ENCODE peak calls at places on chromosomes 1 and 21, in five cellular contexts. One of them, this sample, is unnamed.

GRCh38 chr1:221308534-221309511 is 429.6 kb downstream of the HLX start:
- DNase-seq in mesothelial cell of epicardium: no peak
- DNase-seq in astrocyte of the spinal cord: no peak
- DNase-seq in tibial artery: no peak
- DNase-seq in transverse colon: no peak
- DNase-seq in this sample: no peak

GRCh38 chr1:21524686-21525339 is 15.6 kb downstream of the ALPL start:
- DNase-seq in astrocyte of the spinal cord: no peak
- DNase-seq in transverse colon: no peak
- DNase-seq in tibial artery: no peak
- DNase-seq in mesothelial cell of epicardium: no peak
- DNase-seq in this sample: no peak

GRCh38 chr1:225653463-225654276 is 747 bp upstream of the ENAH start:
- DNase-seq in tibial artery: peak
- DNase-seq in astrocyte of the spinal cord: peak
- DNase-seq in transverse colon: peak
- DNase-seq in mesothelial cell of epicardium: peak
- DNase-seq in this sample: peak

GRCh38 chr1:114126696-114127095 is 27.0 kb downstream of the SYT6 start:
- DNase-seq in transverse colon: peak
- DNase-seq in tibial artery: peak
- DNase-seq in astrocyte of the spinal cord: no peak
- DNase-seq in mesothelial cell of epicardium: no peak
- DNase-seq in this sample: no peak

GRCh38 chr1:4974981-4975685 is 320.7 kb downstream of the AJAP1 start:
- DNase-seq in mesothelial cell of epicardium: no peak
- DNase-seq in tibial artery: no peak
- DNase-seq in transverse colon: no peak
- DNase-seq in astrocyte of the spinal cord: no peak
- DNase-seq in this sample: no peak

GRCh38 chr1:1204998-1205768 is 1.2 kb downstream of the TNFRSF18 start:
- DNase-seq in transverse colon: peak
- DNase-seq in astrocyte of the spinal cord: no peak
- DNase-seq in tibial artery: no peak
- DNase-seq in mesothelial cell of epicardium: no peak
- DNase-seq in this sample: no peak

GRCh38 chr1:206544562-206545257 is 37.4 kb downstream of the RASSF5 start:
- DNase-seq in tibial artery: peak
- DNase-seq in astrocyte of the spinal cord: peak
- DNase-seq in transverse colon: peak
- DNase-seq in mesothelial cell of epicardium: peak
- DNase-seq in this sample: peak

GRCh38 chr1:39086386-39087108 is 60.4 kb downstream of the NDUFS5 start:
- DNase-seq in mesothelial cell of epicardium: no peak
- DNase-seq in astrocyte of the spinal cord: no peak
- DNase-seq in transverse colon: no peak
- DNase-seq in tibial artery: no peak
- DNase-seq in this sample: no peak

GRCh38 chr1:93816970-93817738 is 61.9 kb downstream of the DNTTIP2 start:
- DNase-seq in transverse colon: no peak
- DNase-seq in mesothelial cell of epicardium: no peak
- DNase-seq in tibial artery: peak
- DNase-seq in astrocyte of the spinal cord: peak
- DNase-seq in this sample: no peak

GRCh38 chr1:220368352-220369265 is 96.4 kb upstream of the RAB3GAP2 start:
- DNase-seq in mesothelial cell of epicardium: no peak
- DNase-seq in astrocyte of the spinal cord: no peak
- DNase-seq in transverse colon: no peak
- DNase-seq in tibial artery: no peak
- DNase-seq in this sample: no peak

GRCh38 chr1:170355267-170355801 is 176.6 kb upstream of the GORAB start:
- DNase-seq in tibial artery: no peak
- DNase-seq in mesothelial cell of epicardium: no peak
- DNase-seq in transverse colon: no peak
- DNase-seq in astrocyte of the spinal cord: peak
- DNase-seq in this sample: no peak

GRCh38 chr1:156889802-156890585 is 3.5 kb upstream of the PEAR1 start:
- DNase-seq in astrocyte of the spinal cord: peak
- DNase-seq in transverse colon: peak
- DNase-seq in tibial artery: peak
- DNase-seq in mesothelial cell of epicardium: peak
- DNase-seq in this sample: peak

GRCh38 chr1:156627313-156627880 is 8.2 kb downstream of the HAPLN2 start:
- DNase-seq in astrocyte of the spinal cord: peak
- DNase-seq in mesothelial cell of epicardium: no peak
- DNase-seq in transverse colon: peak
- DNase-seq in tibial artery: no peak
- DNase-seq in this sample: no peak

GRCh38 chr1:87867631-87868030 is 539.0 kb downstream of the LMO4 start:
- DNase-seq in transverse colon: no peak
- DNase-seq in tibial artery: no peak
- DNase-seq in astrocyte of the spinal cord: peak
- DNase-seq in mesothelial cell of epicardium: no peak
- DNase-seq in this sample: no peak

GRCh38 chr21:31258073-31258472 is 86.0 kb downstream of the TIAM1 start:
- DNase-seq in transverse colon: no peak
- DNase-seq in astrocyte of the spinal cord: no peak
- DNase-seq in mesothelial cell of epicardium: no peak
- DNase-seq in tibial artery: no peak
- DNase-seq in this sample: no peak

GRCh38 chr1:8427986-8428385 is 110.1 kb downstream of the SLC45A1 start:
- DNase-seq in transverse colon: no peak
- DNase-seq in astrocyte of the spinal cord: no peak
- DNase-seq in mesothelial cell of epicardium: no peak
- DNase-seq in tibial artery: peak
- DNase-seq in this sample: no peak

GRCh38 chr21:44871576-44872265 is 1.8 kb downstream of the PTTG1IP start:
- DNase-seq in astrocyte of the spinal cord: peak
- DNase-seq in mesothelial cell of epicardium: no peak
- DNase-seq in transverse colon: peak
- DNase-seq in tibial artery: peak
- DNase-seq in this sample: peak

GRCh38 chr1:89697397-89697796 is 64.5 kb downstream of the LRRC8C start:
- DNase-seq in tibial artery: no peak
- DNase-seq in transverse colon: no peak
- DNase-seq in astrocyte of the spinal cord: no peak
- DNase-seq in mesothelial cell of epicardium: no peak
- DNase-seq in this sample: no peak

GRCh38 chr1:160797861-160798273 is 1.9 kb downstream of the LY9 start:
- DNase-seq in tibial artery: no peak
- DNase-seq in astrocyte of the spinal cord: no peak
- DNase-seq in transverse colon: peak
- DNase-seq in mesothelial cell of epicardium: no peak
- DNase-seq in this sample: no peak

DNA sequence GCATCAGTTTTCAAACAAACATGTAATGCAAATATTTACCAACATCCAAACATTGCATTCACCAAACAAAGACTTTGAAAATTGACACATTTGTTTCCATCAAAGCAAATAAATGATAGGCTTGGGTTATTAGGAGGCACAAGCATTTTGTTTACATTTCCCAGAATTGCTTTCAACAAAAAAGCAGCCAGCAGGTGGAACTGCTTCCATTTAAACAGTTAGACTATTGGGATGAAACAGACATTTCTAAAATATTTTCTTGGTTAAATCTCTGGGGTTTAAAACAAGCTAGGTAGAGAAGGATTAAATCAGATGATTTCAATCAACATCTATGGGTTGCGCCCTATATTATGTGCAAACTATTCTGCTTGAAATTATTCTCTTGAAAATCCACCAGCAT is 1.4 kb upstream of the LEMD1 start:
- DNase-seq in tibial artery: no peak
- DNase-seq in mesothelial cell of epicardium: no peak
- DNase-seq in transverse colon: no peak
- DNase-seq in astrocyte of the spinal cord: no peak
- DNase-seq in this sample: no peak
- TF ChIP-seq CTCF in tibial artery: no peak
- TF ChIP-seq CTCF in mesothelial cell of epicardium: no peak
- TF ChIP-seq CTCF in transverse colon: no peak
- TF ChIP-seq CTCF in astrocyte of the spinal cord: no peak
- TF ChIP-seq CTCF in this sample: no peak

GRCh38 chr1:232788235-232788872 is 16.9 kb upstream of the MAP10 start:
- DNase-seq in transverse colon: no peak
- DNase-seq in astrocyte of the spinal cord: no peak
- DNase-seq in tibial artery: no peak
- DNase-seq in mesothelial cell of epicardium: no peak
- DNase-seq in this sample: no peak

GRCh38 chr1:232792949-232793348 is 12.3 kb upstream of the MAP10 start:
- DNase-seq in mesothelial cell of epicardium: no peak
- DNase-seq in tibial artery: no peak
- DNase-seq in astrocyte of the spinal cord: no peak
- DNase-seq in transverse colon: no peak
- DNase-seq in this sample: no peak

GRCh38 chr1:232789660-232790059 is 15.6 kb upstream of the MAP10 start:
- DNase-seq in transverse colon: no peak
- DNase-seq in astrocyte of the spinal cord: no peak
- DNase-seq in mesothelial cell of epicardium: no peak
- DNase-seq in tibial artery: no peak
- DNase-seq in this sample: no peak

GRCh38 chr1:232795497-232796068 is 9.6 kb upstream of the MAP10 start:
- DNase-seq in mesothelial cell of epicardium: no peak
- DNase-seq in astrocyte of the spinal cord: no peak
- DNase-seq in transverse colon: no peak
- DNase-seq in tibial artery: no peak
- DNase-seq in this sample: no peak

GRCh38 chr1:232793944-232794343 is 11.3 kb upstream of the MAP10 start:
- DNase-seq in mesothelial cell of epicardium: no peak
- DNase-seq in astrocyte of the spinal cord: peak
- DNase-seq in tibial artery: no peak
- DNase-seq in transverse colon: peak
- DNase-seq in this sample: no peak
- TF ChIP-seq CTCF in mesothelial cell of epicardium: no peak
- TF ChIP-seq CTCF in astrocyte of the spinal cord: peak
- TF ChIP-seq CTCF in tibial artery: no peak
- TF ChIP-seq CTCF in transverse colon: peak
- TF ChIP-seq CTCF in this sample: no peak

GRCh38 chr1:236281286-236282158 is at the start of gene ERO1B:
- DNase-seq in tibial artery: peak
- DNase-seq in mesothelial cell of epicardium: peak
- DNase-seq in transverse colon: peak
- DNase-seq in astrocyte of the spinal cord: peak
- DNase-seq in this sample: peak
- TF ChIP-seq CTCF in tibial artery: no peak
- TF ChIP-seq CTCF in mesothelial cell of epicardium: no peak
- TF ChIP-seq CTCF in transverse colon: no peak
- TF ChIP-seq CTCF in astrocyte of the spinal cord: no peak
- TF ChIP-seq CTCF in this sample: no peak

GRCh38 chr1:172135923-172136610 is 284.4 kb upstream of the C1orf105 start:
- DNase-seq in mesothelial cell of epicardium: no peak
- DNase-seq in transverse colon: no peak
- DNase-seq in astrocyte of the spinal cord: peak
- DNase-seq in tibial artery: no peak
- DNase-seq in this sample: no peak

GRCh38 chr1:172137703-172138102 is 282.8 kb upstream of the C1orf105 start:
- DNase-seq in astrocyte of the spinal cord: no peak
- DNase-seq in transverse colon: no peak
- DNase-seq in mesothelial cell of epicardium: no peak
- DNase-seq in tibial artery: no peak
- DNase-seq in this sample: no peak

GRCh38 chr1:172135076-172135672 is 285.3 kb upstream of the C1orf105 start:
- DNase-seq in transverse colon: peak
- DNase-seq in tibial artery: no peak
- DNase-seq in astrocyte of the spinal cord: no peak
- DNase-seq in mesothelial cell of epicardium: no peak
- DNase-seq in this sample: no peak

GRCh38 chr1:172138636-172139035 is 281.8 kb upstream of the C1orf105 start:
- DNase-seq in mesothelial cell of epicardium: no peak
- DNase-seq in transverse colon: no peak
- DNase-seq in tibial artery: no peak
- DNase-seq in astrocyte of the spinal cord: no peak
- DNase-seq in this sample: no peak

DNA sequence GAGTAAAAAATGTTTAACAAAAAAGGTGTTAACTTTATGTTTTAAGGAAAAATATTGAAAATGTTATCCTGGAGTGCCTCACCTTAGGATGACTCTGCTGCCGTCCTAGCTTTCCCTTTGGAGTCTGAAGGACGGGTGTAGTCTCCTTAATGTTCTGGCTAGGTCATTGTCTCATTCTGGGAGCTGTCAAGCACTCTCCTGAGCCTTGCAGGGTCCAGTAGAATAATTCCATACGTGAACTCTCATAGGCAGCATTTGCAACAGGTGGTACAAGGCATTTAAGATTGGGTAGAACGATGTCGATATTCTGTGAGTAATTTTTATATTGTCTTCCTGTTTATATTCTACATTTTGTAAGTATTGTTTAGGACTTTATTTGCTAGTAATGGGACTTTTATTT is 283.6 kb upstream of the C1orf105 start:
- DNase-seq in mesothelial cell of epicardium: no peak
- DNase-seq in tibial artery: peak
- DNase-seq in transverse colon: no peak
- DNase-seq in astrocyte of the spinal cord: no peak
- DNase-seq in this sample: no peak
- TF ChIP-seq CTCF in mesothelial cell of epicardium: no peak
- TF ChIP-seq CTCF in tibial artery: no peak
- TF ChIP-seq CTCF in transverse colon: no peak
- TF ChIP-seq CTCF in astrocyte of the spinal cord: no peak
- TF ChIP-seq CTCF in this sample: no peak

DNA sequence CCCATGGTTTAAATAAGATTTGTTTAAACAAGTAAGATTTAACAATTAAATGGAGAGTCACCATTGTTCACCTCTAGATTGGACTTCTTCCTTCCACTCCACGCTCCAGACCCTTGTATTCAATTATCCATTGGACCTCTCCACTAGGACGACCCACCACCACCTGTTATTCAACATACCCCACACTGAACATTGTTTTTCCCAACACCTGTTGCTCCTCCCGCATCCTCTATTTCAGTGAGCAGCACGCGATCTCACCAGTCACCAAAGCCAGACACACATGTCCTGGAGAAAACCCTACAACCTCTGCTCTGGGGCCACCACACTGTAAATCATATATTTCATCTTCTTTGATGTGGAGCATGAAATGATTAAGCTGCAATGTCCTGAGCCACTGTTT is 28.6 kb downstream of the ATP8B2 start:
- DNase-seq in tibial artery: no peak
- DNase-seq in mesothelial cell of epicardium: no peak
- DNase-seq in transverse colon: no peak
- DNase-seq in astrocyte of the spinal cord: no peak
- DNase-seq in this sample: no peak
- TF ChIP-seq CTCF in tibial artery: no peak
- TF ChIP-seq CTCF in mesothelial cell of epicardium: no peak
- TF ChIP-seq CTCF in transverse colon: no peak
- TF ChIP-seq CTCF in astrocyte of the spinal cord: no peak
- TF ChIP-seq CTCF in this sample: no peak

GRCh38 chr21:37658994-37659458 is 257.2 kb downstream of the KCNJ6 start:
- DNase-seq in astrocyte of the spinal cord: peak
- DNase-seq in mesothelial cell of epicardium: no peak
- DNase-seq in tibial artery: peak
- DNase-seq in transverse colon: no peak
- DNase-seq in this sample: no peak
- TF ChIP-seq CTCF in astrocyte of the spinal cord: peak
- TF ChIP-seq CTCF in mesothelial cell of epicardium: no peak
- TF ChIP-seq CTCF in tibial artery: peak
- TF ChIP-seq CTCF in transverse colon: no peak
- TF ChIP-seq CTCF in this sample: no peak

GRCh38 chr1:215824245-215824644 is 257.1 kb downstream of the KCTD3 start:
- DNase-seq in tibial artery: no peak
- DNase-seq in mesothelial cell of epicardium: no peak
- DNase-seq in astrocyte of the spinal cord: peak
- DNase-seq in transverse colon: no peak
- DNase-seq in this sample: no peak
- TF ChIP-seq CTCF in tibial artery: no peak
- TF ChIP-seq CTCF in mesothelial cell of epicardium: no peak
- TF ChIP-seq CTCF in astrocyte of the spinal cord: peak
- TF ChIP-seq CTCF in transverse colon: no peak
- TF ChIP-seq CTCF in this sample: no peak

This sample was measured in omental fat pad.